ENCODE peak calls at places on chromosomes 4 and X, in seven cellular contexts. V, S, T, O, B, Y and E are unnamed samples.

GRCh38 chrX:39475372-39475771 is 622.4 kb downstream of the BCOR start:
- DNase-seq in B (no peak), T (no peak), Y (no peak), S (no peak), V (no peak), O (no peak), E (no peak)

GRCh38 chrX:48957477-48957826 is at the start of gene OTUD5:
- DNase-seq in T (no peak), B (peak; percentile 19), O (no peak), Y (peak; percentile 80), V (peak; percentile 51), S (peak; percentile 62), E (peak; percentile 25)

GRCh38 chrX:113929004-113929403 is 654.9 kb upstream of the HTR2C start:
- DNase-seq in B (no peak), V (no peak), Y (no peak), S (no peak), O (peak; percentile 0), T (peak; percentile 32), E (no peak)

GRCh38 chr4:79604152-79604551 is 196.1 kb upstream of the GK2 start:
- DNase-seq in O (no peak), B (no peak), S (no peak), V (no peak), Y (no peak), T (no peak), E (no peak)

GRCh38 chr4:112633477-112634235 is 3.1 kb downstream of the ZGRF1 start:
- DNase-seq in T (peak; percentile 44), S (no peak), B (no peak), O (peak; percentile 10), Y (no peak), V (no peak), E (no peak)

GRCh38 chr4:184259866-184260265 is 42.2 kb upstream of the ENPP6 start:
- DNase-seq in S (no peak), V (no peak), B (no peak), T (no peak), O (no peak), Y (no peak), E (no peak)

GRCh38 chr4:100983426-100983825 is 363.9 kb downstream of the PPP3CA start:
- DNase-seq in Y (no peak), O (no peak), V (no peak), T (no peak), B (no peak), S (no peak), E (no peak)

GRCh38 chr4:67204441-67204840 is 340.9 kb downstream of the CENPC start:
- DNase-seq in Y (no peak), V (no peak), B (no peak), S (no peak), T (no peak), O (no peak), E (no peak)

GRCh38 chrX:101219116-101219839 is at the start of gene DRP2:
- DNase-seq in V (no peak), S (no peak), O (no peak), B (no peak), Y (no peak), T (no peak), E (no peak)

GRCh38 chrX:41406211-41406610 is 40.9 kb upstream of the NYX start:
- DNase-seq in V (no peak), O (no peak), Y (no peak), B (no peak), T (no peak), S (no peak), E (no peak)

GRCh38 chr4:40980318-40980883 is 230.6 kb downstream of the NSUN7 start:
- DNase-seq in Y (no peak), O (peak; percentile 23), T (peak; percentile 12), B (no peak), V (no peak), S (no peak), E (no peak)

GRCh38 chr4:109302366-109303140 is at the start of gene COL25A1:
- DNase-seq in S (no peak), V (peak; percentile 51), T (peak; percentile 78), Y (peak; percentile 52), B (no peak), O (no peak), E (no peak)

DNA sequence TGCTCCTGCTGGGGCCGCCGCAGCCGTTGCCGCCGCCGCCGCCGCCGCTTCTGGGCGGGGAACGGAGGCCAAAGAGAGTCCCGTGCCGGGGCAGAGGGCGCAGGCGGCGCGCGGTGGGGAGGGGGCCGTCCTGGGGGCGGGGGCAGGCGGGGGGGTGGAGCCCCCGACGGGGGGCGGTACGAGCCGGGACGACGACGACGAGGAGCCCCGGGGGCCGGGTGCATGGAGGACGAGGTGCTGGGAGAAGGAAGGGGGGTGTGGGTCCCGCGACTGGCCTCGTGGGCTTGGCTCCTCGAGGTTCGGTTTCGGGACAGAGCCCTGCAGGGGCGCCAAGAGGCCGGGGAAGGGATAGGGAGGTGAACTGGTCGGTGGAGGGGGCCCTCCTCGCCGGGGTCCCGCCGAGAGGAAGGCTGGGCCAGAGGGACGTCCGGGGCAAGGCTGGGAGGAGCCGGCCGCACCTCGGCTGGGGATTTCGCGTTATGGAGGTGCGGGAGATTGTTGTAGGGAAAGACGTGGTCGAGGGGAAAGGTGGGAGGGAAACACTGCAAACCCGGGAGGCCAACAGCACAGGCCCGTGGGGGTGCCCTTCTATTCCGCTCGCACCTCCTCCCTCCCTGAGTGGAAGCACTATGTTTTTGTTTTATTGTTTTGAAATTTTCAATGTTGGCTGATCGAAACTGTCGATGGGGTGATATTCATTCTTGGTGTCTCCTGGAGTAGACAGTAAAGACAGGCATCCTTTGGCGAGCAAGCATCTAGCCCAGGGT is 1.9 kb downstream of the BCORL1 start:
- DNase-seq in T (no peak), O (peak; percentile 21), B (no peak), Y (peak; percentile 58), S (no peak), V (peak; percentile 28), E (no peak)
- H3K27ac ChIP-seq in T (no peak overlapping the region), O (no peak overlapping the region), B (no peak overlapping the region), Y (no peak overlapping the region), S (no peak overlapping the region), V (peak overlapping the region; percentile 40), E (peak overlapping the region; percentile 33)

GRCh38 chrX:118729043-118729652 is 1.7 kb downstream of the IL13RA1 start:
- DNase-seq in B (no peak), S (no peak), T (no peak), V (no peak), Y (no peak), O (no peak), E (no peak)

GRCh38 chrX:118724352-118724751 is 3.1 kb upstream of the IL13RA1 start:
- DNase-seq in T (no peak), S (no peak), B (no peak), O (no peak), V (no peak), Y (no peak), E (no peak)

GRCh38 chrX:118724775-118725174 is 2.6 kb upstream of the IL13RA1 start:
- DNase-seq in S (no peak), O (peak; percentile 63), B (no peak), T (no peak), V (no peak), Y (no peak), E (no peak)

GRCh38 chrX:118727686-118728339 is 407 bp downstream of the IL13RA1 start:
- DNase-seq in B (no peak), T (no peak), S (no peak), Y (peak; percentile 73), O (peak; percentile 51), V (peak; percentile 37), E (no peak)

GRCh38 chrX:118726887-118727685 is at the start of gene IL13RA1:
- DNase-seq in T (peak; percentile 55), Y (peak; percentile 87), B (peak; percentile 63), O (peak; percentile 85), S (no peak), V (peak; percentile 76), E (peak; percentile 46)
- H3K27ac ChIP-seq in T (no peak within 1 kb of the TSS), Y (peak within 1 kb of the TSS; percentile 89), B (peak within 1 kb of the TSS; percentile 62), O (peak within 1 kb of the TSS; percentile 81), S (peak within 1 kb of the TSS; percentile 51), V (peak within 1 kb of the TSS; percentile 89), E (peak within 1 kb of the TSS; percentile 85)

GRCh38 chrX:78514852-78515251 is 144.3 kb downstream of the RTL3 start:
- DNase-seq in O (no peak), S (no peak), Y (no peak), V (no peak), B (no peak), T (peak; percentile 63), E (no peak)
- H3K27ac ChIP-seq in O (no peak overlapping the region), S (no peak overlapping the region), Y (no peak overlapping the region), V (no peak overlapping the region), B (no peak overlapping the region), T (peak overlapping the region; percentile 53), E (no peak overlapping the region)

GRCh38 chr4:152997771-152998487 is 61.8 kb downstream of the FHDC1 start:
- DNase-seq in O (peak; percentile 21), B (no peak), S (no peak), V (no peak), T (no peak), Y (no peak), E (no peak)
- H3K27ac ChIP-seq in O (no peak overlapping the region), B (no peak overlapping the region), S (no peak overlapping the region), V (no peak overlapping the region), T (no peak overlapping the region), Y (no peak overlapping the region), E (no peak overlapping the region)